ENCODE peak calls at places on chromosomes 3 and 15, in four cellular contexts. One of them, this sample, is unnamed.

GRCh38 chr3:192467230-192468186 is 259.8 kb downstream of the FGF12 start:
- DNase-seq in left lung: peak
- DNase-seq in upper lobe of right lung: no peak
- DNase-seq in endothelial cell of umbilical vein: peak
- DNase-seq in this sample: peak

GRCh38 chr3:194117114-194117845 is 18.7 kb upstream of the HES1 start:
- DNase-seq in left lung: no peak
- DNase-seq in upper lobe of right lung: no peak
- DNase-seq in endothelial cell of umbilical vein: no peak
- DNase-seq in this sample: no peak

GRCh38 chr15:91104111-91104510 is 4.1 kb downstream of the SV2B start:
- DNase-seq in left lung: no peak
- DNase-seq in upper lobe of right lung: no peak
- DNase-seq in endothelial cell of umbilical vein: no peak
- DNase-seq in this sample: no peak

GRCh38 chr3:197711973-197712707 is 24.6 kb downstream of the RUBCN start:
- DNase-seq in left lung: peak
- DNase-seq in upper lobe of right lung: peak
- DNase-seq in endothelial cell of umbilical vein: peak
- DNase-seq in this sample: peak

GRCh38 chr15:65935391-65935790 is 66.1 kb downstream of the RAB11A start:
- DNase-seq in left lung: no peak
- DNase-seq in upper lobe of right lung: no peak
- DNase-seq in endothelial cell of umbilical vein: no peak
- DNase-seq in this sample: no peak

GRCh38 chr15:59762558-59762957 is 73.4 kb upstream of the BNIP2 start:
- DNase-seq in left lung: no peak
- DNase-seq in upper lobe of right lung: no peak
- DNase-seq in endothelial cell of umbilical vein: no peak
- DNase-seq in this sample: no peak

GRCh38 chr15:59528965-59529402 is 82.6 kb upstream of the GCNT3 start:
- DNase-seq in left lung: peak
- DNase-seq in upper lobe of right lung: peak
- DNase-seq in endothelial cell of umbilical vein: peak
- DNase-seq in this sample: peak

GRCh38 chr15:85976986-85977385 is 102.7 kb upstream of the AGBL1 start:
- DNase-seq in left lung: no peak
- DNase-seq in upper lobe of right lung: no peak
- DNase-seq in endothelial cell of umbilical vein: no peak
- DNase-seq in this sample: peak

GRCh38 chr15:60520825-60521368 is 42.0 kb upstream of the ICE2 start:
- DNase-seq in left lung: peak
- DNase-seq in upper lobe of right lung: peak
- DNase-seq in endothelial cell of umbilical vein: peak
- DNase-seq in this sample: peak

GRCh38 chr15:25481208-25481862 is 42.5 kb upstream of the UBE3A start:
- DNase-seq in left lung: no peak
- DNase-seq in upper lobe of right lung: no peak
- DNase-seq in endothelial cell of umbilical vein: no peak
- DNase-seq in this sample: no peak

GRCh38 chr3:8280161-8280560 is 221.5 kb upstream of the LMCD1 start:
- DNase-seq in left lung: no peak
- DNase-seq in upper lobe of right lung: no peak
- DNase-seq in endothelial cell of umbilical vein: no peak
- DNase-seq in this sample: no peak

GRCh38 chr15:33204087-33204486 is 9.6 kb upstream of the FMN1 start:
- DNase-seq in left lung: no peak
- DNase-seq in upper lobe of right lung: no peak
- DNase-seq in endothelial cell of umbilical vein: no peak
- DNase-seq in this sample: no peak

GRCh38 chr15:23855260-23855659 is 168.2 kb upstream of the NDN start:
- DNase-seq in left lung: no peak
- DNase-seq in upper lobe of right lung: no peak
- DNase-seq in endothelial cell of umbilical vein: no peak
- DNase-seq in this sample: no peak

GRCh38 chr15:42608110-42608531 is 32.7 kb downstream of the STARD9 start:
- DNase-seq in left lung: no peak
- DNase-seq in upper lobe of right lung: no peak
- DNase-seq in endothelial cell of umbilical vein: peak
- DNase-seq in this sample: no peak

GRCh38 chr3:27659279-27660021 is 62.7 kb downstream of the EOMES start:
- DNase-seq in left lung: peak
- DNase-seq in upper lobe of right lung: peak
- DNase-seq in endothelial cell of umbilical vein: peak
- DNase-seq in this sample: peak

GRCh38 chr3:111284485-111285187 is 213.0 kb downstream of the NECTIN3 start:
- DNase-seq in left lung: no peak
- DNase-seq in upper lobe of right lung: no peak
- DNase-seq in endothelial cell of umbilical vein: no peak
- DNase-seq in this sample: no peak

GRCh38 chr3:5274116-5274515 is 86.6 kb downstream of the EDEM1 start:
- DNase-seq in left lung: no peak
- DNase-seq in upper lobe of right lung: no peak
- DNase-seq in endothelial cell of umbilical vein: no peak
- DNase-seq in this sample: no peak

GRCh38 chr15:42498212-42499038 is 3.0 kb downstream of the SNAP23 start:
- DNase-seq in left lung: no peak
- DNase-seq in upper lobe of right lung: no peak
- DNase-seq in endothelial cell of umbilical vein: peak
- DNase-seq in this sample: no peak

GRCh38 chr3:137542049-137542448 is 222.1 kb upstream of the SOX14 start:
- DNase-seq in left lung: peak
- DNase-seq in upper lobe of right lung: no peak
- DNase-seq in endothelial cell of umbilical vein: no peak
- DNase-seq in this sample: no peak

GRCh38 chr3:72746412-72747411 is 101.5 kb downstream of the SHQ1 start:
- DNase-seq in left lung: no peak
- DNase-seq in upper lobe of right lung: no peak
- DNase-seq in endothelial cell of umbilical vein: no peak
- DNase-seq in this sample: peak

GRCh38 chr3:40499952-40500351 is 5.9 kb upstream of the ZNF620 start:
- DNase-seq in left lung: no peak
- DNase-seq in upper lobe of right lung: no peak
- DNase-seq in endothelial cell of umbilical vein: no peak
- DNase-seq in this sample: no peak

GRCh38 chr3:69103123-69103522 is 18.4 kb downstream of the ARL6IP5 start:
- DNase-seq in left lung: no peak
- DNase-seq in upper lobe of right lung: no peak
- DNase-seq in endothelial cell of umbilical vein: no peak
- DNase-seq in this sample: no peak

GRCh38 chr3:32203854-32204253 is 34.6 kb upstream of the CMTM8 start:
- DNase-seq in left lung: no peak
- DNase-seq in upper lobe of right lung: no peak
- DNase-seq in endothelial cell of umbilical vein: peak
- DNase-seq in this sample: peak

GRCh38 chr15:57348081-57348480 is 28.2 kb upstream of the CGNL1 start:
- DNase-seq in left lung: no peak
- DNase-seq in upper lobe of right lung: no peak
- DNase-seq in endothelial cell of umbilical vein: no peak
- DNase-seq in this sample: no peak

GRCh38 chr15:57343526-57343925 is 32.8 kb upstream of the CGNL1 start:
- DNase-seq in left lung: no peak
- DNase-seq in upper lobe of right lung: no peak
- DNase-seq in endothelial cell of umbilical vein: no peak
- DNase-seq in this sample: no peak

GRCh38 chr15:57344282-57344681 is 32.0 kb upstream of the CGNL1 start:
- DNase-seq in left lung: no peak
- DNase-seq in upper lobe of right lung: no peak
- DNase-seq in endothelial cell of umbilical vein: no peak
- DNase-seq in this sample: no peak

GRCh38 chr15:57343018-57343417 is 33.3 kb upstream of the CGNL1 start:
- DNase-seq in left lung: no peak
- DNase-seq in upper lobe of right lung: no peak
- DNase-seq in endothelial cell of umbilical vein: no peak
- DNase-seq in this sample: no peak

GRCh38 chr15:57345584-57345983 is 30.7 kb upstream of the CGNL1 start:
- DNase-seq in left lung: no peak
- DNase-seq in upper lobe of right lung: no peak
- DNase-seq in endothelial cell of umbilical vein: peak
- DNase-seq in this sample: no peak
- TF ChIP-seq CTCF in left lung: no peak
- TF ChIP-seq CTCF in upper lobe of right lung: peak
- TF ChIP-seq CTCF in endothelial cell of umbilical vein: peak
- TF ChIP-seq CTCF in this sample: peak

DNA sequence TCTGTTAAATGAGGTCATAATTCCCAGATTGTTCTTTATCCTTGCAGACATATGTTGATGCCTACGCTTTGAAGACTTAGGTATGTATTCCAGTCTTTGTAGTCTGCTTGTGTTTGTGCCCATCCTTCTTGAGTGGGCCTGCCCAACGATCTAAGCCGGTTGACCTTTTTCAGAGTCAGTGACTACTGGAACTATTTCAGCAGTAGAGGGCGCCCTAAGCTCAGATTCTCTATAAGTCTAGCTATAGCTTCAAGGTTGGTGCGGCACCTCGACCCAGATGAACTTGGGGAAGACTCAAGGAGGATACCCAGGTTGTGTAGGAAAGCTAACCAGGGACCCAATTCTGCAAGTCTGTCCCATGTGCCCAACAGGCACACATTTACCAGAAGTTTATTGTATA is 228.8 kb upstream of the PPP2R3A start:
- DNase-seq in left lung: no peak
- DNase-seq in upper lobe of right lung: no peak
- DNase-seq in endothelial cell of umbilical vein: no peak
- DNase-seq in this sample: peak
- TF ChIP-seq CTCF in left lung: no peak
- TF ChIP-seq CTCF in upper lobe of right lung: peak
- TF ChIP-seq CTCF in endothelial cell of umbilical vein: no peak
- TF ChIP-seq CTCF in this sample: peak

GRCh38 chr3:38131621-38132369 is 5.1 kb downstream of the ACAA1 start:
- DNase-seq in left lung: no peak
- DNase-seq in upper lobe of right lung: peak
- DNase-seq in endothelial cell of umbilical vein: peak
- DNase-seq in this sample: peak
- TF ChIP-seq CTCF in left lung: peak
- TF ChIP-seq CTCF in upper lobe of right lung: peak
- TF ChIP-seq CTCF in endothelial cell of umbilical vein: peak
- TF ChIP-seq CTCF in this sample: peak

GRCh38 chr15:78384651-78385050 is 44.5 kb downstream of the CRABP1 start:
- DNase-seq in left lung: no peak
- DNase-seq in upper lobe of right lung: no peak
- DNase-seq in endothelial cell of umbilical vein: no peak
- DNase-seq in this sample: no peak
- TF ChIP-seq CTCF in left lung: no peak
- TF ChIP-seq CTCF in upper lobe of right lung: no peak
- TF ChIP-seq CTCF in endothelial cell of umbilical vein: no peak
- TF ChIP-seq CTCF in this sample: no peak

DNA sequence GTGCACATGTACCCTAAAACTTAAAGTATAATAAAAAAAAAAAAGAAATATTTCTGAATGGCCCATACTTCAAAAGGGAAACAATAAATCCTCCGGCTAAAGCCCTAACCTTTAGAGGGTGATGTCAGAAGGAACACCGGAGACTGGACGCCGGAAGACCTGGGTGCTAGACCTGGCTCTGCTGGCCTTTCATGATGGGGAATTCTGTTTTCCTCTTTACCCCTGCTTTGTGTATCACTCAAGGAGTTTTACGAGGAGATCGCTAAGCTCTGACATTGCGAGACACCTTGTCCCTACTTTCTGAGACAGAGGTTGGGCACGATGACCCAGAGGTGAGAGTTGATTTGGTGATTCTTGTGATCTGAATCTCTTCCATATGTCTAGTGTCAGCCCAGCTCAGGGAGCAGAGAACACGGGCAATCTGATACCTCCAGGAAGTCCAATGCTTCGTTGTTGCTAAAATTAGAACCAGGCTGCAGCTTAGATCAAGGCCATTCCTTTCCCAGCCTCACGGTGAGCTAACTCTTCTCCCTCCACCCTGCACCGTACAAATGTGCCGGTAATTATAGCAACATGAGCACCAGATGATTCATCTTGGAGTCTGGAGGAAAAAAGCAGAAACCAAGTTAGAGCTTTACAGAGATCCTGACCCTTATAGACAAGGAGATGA is 42.0 kb upstream of the CFAP161 start:
- DNase-seq in left lung: no peak
- DNase-seq in upper lobe of right lung: no peak
- DNase-seq in endothelial cell of umbilical vein: peak
- DNase-seq in this sample: peak
- TF ChIP-seq CTCF in left lung: no peak
- TF ChIP-seq CTCF in upper lobe of right lung: no peak
- TF ChIP-seq CTCF in endothelial cell of umbilical vein: no peak
- TF ChIP-seq CTCF in this sample: no peak

DNA sequence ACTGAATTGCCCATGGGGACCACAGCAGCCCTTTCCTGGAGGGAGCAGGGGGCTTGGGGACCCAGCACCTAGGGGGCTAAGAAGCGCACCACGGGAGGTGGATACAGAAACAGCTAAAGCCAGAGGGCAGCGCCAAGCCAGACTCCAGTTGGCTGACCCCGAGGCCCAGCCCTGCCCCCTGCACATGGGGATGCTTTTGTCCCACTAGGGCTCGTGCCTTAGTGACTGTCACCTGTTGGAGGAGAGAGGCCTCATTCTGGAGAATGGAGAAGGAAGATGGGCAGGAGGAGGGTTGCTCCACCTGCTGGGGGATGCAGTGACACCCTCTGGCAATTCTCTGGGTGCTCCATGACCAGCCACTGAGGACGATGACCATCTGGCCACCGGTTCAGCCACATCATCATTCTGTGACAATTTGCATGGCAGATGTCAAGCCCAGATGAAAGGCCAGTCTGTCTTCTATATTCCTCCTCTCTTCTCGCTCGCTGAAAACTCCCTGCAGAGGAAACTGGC is 167.8 kb upstream of the TLE3 start:
- DNase-seq in left lung: no peak
- DNase-seq in upper lobe of right lung: no peak
- DNase-seq in endothelial cell of umbilical vein: no peak
- DNase-seq in this sample: no peak
- TF ChIP-seq CTCF in left lung: no peak
- TF ChIP-seq CTCF in upper lobe of right lung: peak
- TF ChIP-seq CTCF in endothelial cell of umbilical vein: no peak
- TF ChIP-seq CTCF in this sample: peak

GRCh38 chr3:100600181-100601042 is 9.0 kb upstream of the ADGRG7 start:
- DNase-seq in left lung: no peak
- DNase-seq in upper lobe of right lung: no peak
- DNase-seq in endothelial cell of umbilical vein: no peak
- DNase-seq in this sample: no peak

GRCh38 chr3:100606894-100607512 is 2.4 kb upstream of the ADGRG7 start:
- DNase-seq in left lung: no peak
- DNase-seq in upper lobe of right lung: no peak
- DNase-seq in endothelial cell of umbilical vein: no peak
- DNase-seq in this sample: no peak

GRCh38 chr3:100605358-100605757 is 4.0 kb upstream of the ADGRG7 start:
- DNase-seq in left lung: no peak
- DNase-seq in upper lobe of right lung: no peak
- DNase-seq in endothelial cell of umbilical vein: no peak
- DNase-seq in this sample: no peak

GRCh38 chr3:100602506-100603444 is 6.6 kb upstream of the ADGRG7 start:
- DNase-seq in left lung: no peak
- DNase-seq in upper lobe of right lung: no peak
- DNase-seq in endothelial cell of umbilical vein: no peak
- DNase-seq in this sample: no peak

GRCh38 chr3:100603449-100603848 is 6.0 kb upstream of the ADGRG7 start:
- DNase-seq in left lung: no peak
- DNase-seq in upper lobe of right lung: no peak
- DNase-seq in endothelial cell of umbilical vein: peak
- DNase-seq in this sample: peak
- TF ChIP-seq CTCF in left lung: no peak
- TF ChIP-seq CTCF in upper lobe of right lung: peak
- TF ChIP-seq CTCF in endothelial cell of umbilical vein: peak
- TF ChIP-seq CTCF in this sample: peak